ENCODE peak calls at places on chromosomes 16 and 17, in five cellular contexts. D is OCI-LY7, F is GM23248, L is GM23338, Y is fibroblast of lung. R is an unnamed sample. For H3K79me2, the result is how much of the 10 kb centered on the place peaks cover.

GRCh38 chr17:41653421-41654133 is 29.2 kb upstream of the KRT17 start:
- DNase-seq in D (no peak), F (no peak), L (no peak), Y (no peak), R (no peak)

GRCh38 chr17:60630352-60630751 is 30.4 kb downstream of the PPM1D start:
- DNase-seq in D (no peak), F (no peak), L (no peak), Y (no peak), R (no peak)

GRCh38 chr16:12137344-12138094 is 161.0 kb downstream of the SNX29 start:
- DNase-seq in D (no peak), F (no peak), L (no peak), Y (no peak), R (no peak)

GRCh38 chr16:80754479-80754878 is 49.9 kb downstream of the CDYL2 start:
- DNase-seq in D (no peak), F (no peak), L (no peak), Y (no peak), R (no peak)

GRCh38 chr16:7318661-7319060 is 14.0 kb upstream of the RBFOX1 start:
- DNase-seq in D (no peak), F (no peak), L (no peak), Y (no peak), R (no peak)

GRCh38 chr17:68595496-68595895 is 5.7 kb downstream of the FAM20A start:
- DNase-seq in D (no peak), F (no peak), L (no peak), Y (no peak), R (no peak)

GRCh38 chr16:81945665-81946064 is 65.6 kb downstream of the SDR42E1 start:
- DNase-seq in D (no peak), F (peak), L (no peak), Y (no peak), R (no peak)

GRCh38 chr17:19720631-19721426 is 4.4 kb upstream of the SLC47A2 start:
- DNase-seq in D (no peak), F (no peak), L (no peak), Y (no peak), R (peak)

GRCh38 chr17:7883781-7884386 is 4.7 kb upstream of the CHD3 start:
- DNase-seq in D (peak), F (peak), L (no peak), Y (peak), R (peak)

GRCh38 chr16:19167710-19168172 is 299 bp upstream of the SYT17 start:
- DNase-seq in D (peak), F (peak), L (peak), Y (peak), R (peak)

GRCh38 chr16:57507414-57508083 is 21.3 kb upstream of the DOK4 start:
- DNase-seq in D (no peak), F (no peak), L (peak), Y (no peak), R (no peak)

GRCh38 chr17:7042507-7043194 is 1.2 kb downstream of the SLC16A11 start:
- DNase-seq in D (no peak), F (no peak), L (peak), Y (no peak), R (no peak)

GRCh38 chr17:80782536-80783427 is 208.9 kb upstream of the CHMP6 start:
- DNase-seq in D (no peak), F (peak), L (no peak), Y (peak), R (no peak)

GRCh38 chr17:47301831-47302230 is 21.9 kb upstream of the EFCAB13 start:
- DNase-seq in D (no peak), F (no peak), L (no peak), Y (no peak), R (no peak)

GRCh38 chr17:52947418-52947817 is 788.9 kb upstream of the CA10 start:
- DNase-seq in D (no peak), F (no peak), L (no peak), Y (no peak), R (no peak)

GRCh38 chr17:27379863-27380533 is 76.2 kb upstream of the KSR1 start:
- DNase-seq in D (no peak), F (peak), L (peak), Y (peak), R (no peak)

GRCh38 chr17:57785032-57785431 is 39.9 kb upstream of the CCDC182 start:
- DNase-seq in D (no peak), F (no peak), L (no peak), Y (peak), R (no peak)

GRCh38 chr17:50211249-50212120 is 10.1 kb upstream of the COL1A1 start:
- DNase-seq in D (no peak), F (peak), L (no peak), Y (no peak), R (no peak)

GRCh38 chr17:39051001-39051605 is 83.9 kb upstream of the FBXO47 start:
- DNase-seq in D (no peak), F (no peak), L (no peak), Y (no peak), R (no peak)

DNA sequence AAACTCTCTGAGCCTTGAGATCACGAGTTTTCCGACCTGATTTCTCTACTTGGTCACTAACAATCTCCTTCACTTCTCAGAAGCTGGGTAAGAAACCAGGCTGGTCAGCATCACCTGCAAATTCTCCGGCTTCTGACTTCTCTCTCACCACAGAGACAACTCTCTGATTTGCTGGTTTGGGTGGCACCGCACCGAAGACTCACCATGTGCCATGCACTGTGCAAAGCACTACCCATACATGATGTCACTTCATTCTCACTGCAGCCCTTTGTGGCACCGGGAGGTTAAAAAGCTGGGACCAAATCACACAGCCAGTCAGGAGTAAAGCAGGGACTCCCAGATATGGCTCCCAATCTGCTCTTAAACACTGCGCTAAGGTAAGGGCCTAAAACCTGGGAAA is 652 bp downstream of the VAC14 start:
- DNase-seq in D (peak), F (peak), L (peak), Y (no peak), R (no peak)
- H3K4me2 ChIP-seq in D (peak), F (peak), L (peak), Y (peak), R (peak)

DNA sequence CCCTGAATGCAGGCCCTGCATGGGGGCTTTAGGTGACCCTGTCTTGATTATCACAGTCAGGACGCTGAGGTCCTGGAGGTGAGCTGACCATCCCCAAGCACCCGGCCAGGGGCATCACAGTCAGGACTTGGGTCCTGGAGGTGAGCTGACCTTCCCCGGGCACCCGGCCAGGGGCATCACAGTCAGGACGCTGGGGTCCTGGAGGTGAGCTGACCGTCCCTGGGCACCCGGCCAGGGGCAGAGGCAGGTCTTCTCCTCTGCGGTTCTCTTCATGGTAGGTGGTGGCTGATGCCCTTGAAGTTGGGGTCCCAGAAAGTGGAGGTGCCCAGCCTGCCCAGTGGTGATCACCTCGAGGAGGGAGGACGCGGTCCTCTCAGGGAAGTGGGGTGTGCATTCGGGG is 36.2 kb upstream of the GSE1 start:
- DNase-seq in D (no peak), F (no peak), L (no peak), Y (no peak), R (no peak)
- H3K79me2 ChIP-seq in D (under half), F (half or more), L (half or more), Y (under half), R (half or more)

GRCh38 chr17:77428901-77429734 is 288.3 kb downstream of the SEC14L1 start:
- DNase-seq in D (peak), F (no peak), L (no peak), Y (no peak), R (no peak)

GRCh38 chr17:77429735-77429984 is 288.9 kb downstream of the SEC14L1 start:
- DNase-seq in D (no peak), F (no peak), L (no peak), Y (no peak), R (no peak)

GRCh38 chr17:77427471-77427991 is 286.8 kb downstream of the SEC14L1 start:
- DNase-seq in D (no peak), F (peak), L (no peak), Y (peak), R (peak)

GRCh38 chr17:77426676-77427386 is 286.1 kb downstream of the SEC14L1 start:
- DNase-seq in D (no peak), F (no peak), L (no peak), Y (no peak), R (no peak)

GRCh38 chr17:77428020-77428781 is 287.4 kb downstream of the SEC14L1 start:
- DNase-seq in D (peak), F (no peak), L (no peak), Y (no peak), R (no peak)
- H3K4me2 ChIP-seq in D (peak), F (peak), L (no peak), Y (peak), R (no peak)

GRCh38 chr17:36980281-36980761 is 31.6 kb downstream of the AATF start:
- DNase-seq in D (no peak), F (peak), L (peak), Y (peak), R (no peak)

GRCh38 chr17:36977066-36977465 is 28.3 kb downstream of the AATF start:
- DNase-seq in D (no peak), F (no peak), L (no peak), Y (no peak), R (no peak)

GRCh38 chr17:36977568-36977967 is 28.8 kb downstream of the AATF start:
- DNase-seq in D (no peak), F (no peak), L (no peak), Y (no peak), R (no peak)

GRCh38 chr17:36979585-36979941 is 30.8 kb downstream of the AATF start:
- DNase-seq in D (no peak), F (no peak), L (no peak), Y (peak), R (no peak)

GRCh38 chr17:36978810-36979584 is 30.2 kb downstream of the AATF start:
- DNase-seq in D (no peak), F (peak), L (no peak), Y (peak), R (no peak)
- H3K79me2 ChIP-seq in D (half or more), F (half or more), L (under half), Y (under half), R (half or more)

DNA sequence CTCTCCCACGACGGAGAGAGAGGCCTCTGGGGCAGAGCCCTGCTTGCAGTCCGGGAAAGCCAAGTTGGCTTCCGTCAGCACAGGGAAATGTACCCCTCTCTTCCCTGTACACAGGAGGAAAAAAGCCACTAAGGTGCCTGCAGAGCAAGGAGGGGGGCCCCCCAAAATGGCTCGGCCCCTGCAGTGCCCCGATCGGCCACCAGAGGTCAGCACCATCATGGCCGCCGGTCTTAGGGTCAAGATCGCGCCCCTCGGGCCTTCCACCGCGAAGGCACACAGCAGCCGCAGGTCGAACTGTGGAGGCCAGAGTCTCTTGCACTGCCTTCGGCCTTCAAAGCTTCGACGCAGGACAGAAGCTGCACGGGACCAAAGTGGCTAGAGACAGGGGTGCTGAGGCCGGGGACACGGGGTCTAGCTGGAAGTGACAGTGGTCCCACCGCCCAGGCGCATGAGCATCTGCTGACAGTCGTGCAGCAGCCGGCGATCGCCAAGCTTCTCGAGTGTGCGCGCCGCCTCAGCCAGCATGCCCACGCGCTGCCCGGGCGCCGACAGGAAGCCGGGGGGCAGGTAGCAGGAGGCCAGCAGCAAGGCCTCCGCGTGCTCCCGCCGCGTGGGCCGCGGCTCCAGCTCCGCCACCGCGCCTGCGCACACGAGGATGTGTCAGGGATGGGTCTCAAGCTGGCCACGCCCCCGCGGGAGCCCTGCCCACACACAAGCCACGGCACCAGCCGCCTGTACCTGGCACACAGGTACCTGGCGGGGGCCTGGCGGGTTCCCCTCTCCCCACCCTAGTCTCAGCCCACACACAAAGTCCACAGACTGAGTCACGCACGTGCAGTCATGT is 24.4 kb downstream of the SREBF1 start:
- DNase-seq in D (peak), F (peak), L (peak), Y (peak), R (peak)
- H3K4me2 ChIP-seq in D (no peak), F (no peak), L (peak), Y (no peak), R (no peak)

GRCh38 chr17:78125976-78126894 is 2.3 kb downstream of the TMC6 start:
- DNase-seq in D (peak), F (no peak), L (no peak), Y (no peak), R (no peak)
- H3K79me2 ChIP-seq in D (under half), F (under half), L (under half), Y (under half), R (under half)